ENCODE peak calls at places on chromosomes 3 and 15, in five cellular contexts. B is tibial nerve, J is left lung, W is neural progenitor cell, C is fibroblast of the aortic adventitia. R is an unnamed sample.

GRCh38 chr3:134370611-134371451 is 3.4 kb downstream of the AMOTL2 start:
- DNase-seq in B (no peak), J (peak), W (no peak), C (no peak), R (no peak)

GRCh38 chr15:37933685-37934084 is 755 bp upstream of the TMCO5A start:
- DNase-seq in B (no peak), J (no peak), W (no peak), C (peak), R (no peak)

GRCh38 chr15:47673343-47673761 is 44.0 kb upstream of the SEMA6D start:
- DNase-seq in B (peak), J (no peak), W (no peak), C (peak), R (no peak)

GRCh38 chr3:143955113-143955512 is 16.5 kb upstream of the DIPK2A start:
- DNase-seq in B (no peak), J (no peak), W (no peak), C (no peak), R (no peak)

GRCh38 chr3:52153389-52154096 is 680 bp downstream of the POC1A start:
- DNase-seq in B (no peak), J (peak), W (peak), C (peak), R (peak)

GRCh38 chr3:44265815-44266214 is 24.1 kb downstream of the TOPAZ1 start:
- DNase-seq in B (no peak), J (no peak), W (no peak), C (no peak), R (no peak)

GRCh38 chr3:78689378-78689777 is 1078.4 kb downstream of the ROBO1 start:
- DNase-seq in B (no peak), J (no peak), W (no peak), C (no peak), R (no peak)

GRCh38 chr3:54341811-54342210 is 219.5 kb downstream of the CACNA2D3 start:
- DNase-seq in B (no peak), J (no peak), W (no peak), C (no peak), R (peak)

GRCh38 chr3:170726976-170727661 is 141.2 kb upstream of the SLC7A14 start:
- DNase-seq in B (no peak), J (no peak), W (no peak), C (peak), R (no peak)

GRCh38 chr3:151395806-151396205 is 11.3 kb upstream of the P2RY12 start:
- DNase-seq in B (no peak), J (no peak), W (no peak), C (peak), R (no peak)

GRCh38 chr3:177574232-177574856 is 377.1 kb upstream of the TBL1XR1 start:
- DNase-seq in B (no peak), J (no peak), W (peak), C (peak), R (peak)

GRCh38 chr3:117184574-117184973 is 475.0 kb downstream of the TUSC7 start:
- DNase-seq in B (no peak), J (no peak), W (no peak), C (peak), R (no peak)

GRCh38 chr3:127012091-127012490 is 29.2 kb downstream of the PLXNA1 start:
- DNase-seq in B (no peak), J (no peak), W (no peak), C (peak), R (no peak)

GRCh38 chr15:40339621-40339945 is 1.2 kb downstream of the CCDC9B start:
- DNase-seq in B (no peak), J (no peak), W (no peak), C (no peak), R (no peak)

GRCh38 chr3:149224736-149225594 is 3.3 kb upstream of the CP start:
- DNase-seq in B (peak), J (no peak), W (no peak), C (peak), R (no peak)

GRCh38 chr3:90069748-90070147 is 962.3 kb downstream of the EPHA3 start:
- DNase-seq in B (no peak), J (no peak), W (peak), C (no peak), R (no peak)

GRCh38 chr3:69791111-69791510 is 51.8 kb downstream of the MITF start:
- DNase-seq in B (peak), J (peak), W (no peak), C (peak), R (no peak)

GRCh38 chr15:92165001-92165346 is 228.7 kb upstream of the ST8SIA2 start:
- DNase-seq in B (no peak), J (no peak), W (no peak), C (no peak), R (no peak)
- H3K4me3 ChIP-seq in B (no peak), J (no peak), W (no peak), C (no peak), R (no peak)

GRCh38 chr3:113054552-113054951 is 63.8 kb downstream of the GTPBP8 start:
- DNase-seq in B (no peak), J (no peak), W (no peak), C (peak), R (no peak)
- TF ChIP-seq CTCF in B (no peak), J (no peak), W (no peak), C (peak), R (no peak)

GRCh38 chr3:119637679-119638525 is 22.5 kb downstream of the POPDC2 start:
- DNase-seq in B (no peak), J (no peak), W (no peak), C (peak), R (no peak)
- H3K4me3 ChIP-seq in B (no peak), J (no peak), W (no peak), C (no peak), R (no peak)

GRCh38 chr3:71570453-71571038 is 13.0 kb downstream of the FOXP1 start:
- DNase-seq in B (no peak), J (no peak), W (no peak), C (peak), R (no peak)
- TF ChIP-seq CTCF in B (no peak), J (no peak), W (no peak), C (no peak), R (no peak)

DNA sequence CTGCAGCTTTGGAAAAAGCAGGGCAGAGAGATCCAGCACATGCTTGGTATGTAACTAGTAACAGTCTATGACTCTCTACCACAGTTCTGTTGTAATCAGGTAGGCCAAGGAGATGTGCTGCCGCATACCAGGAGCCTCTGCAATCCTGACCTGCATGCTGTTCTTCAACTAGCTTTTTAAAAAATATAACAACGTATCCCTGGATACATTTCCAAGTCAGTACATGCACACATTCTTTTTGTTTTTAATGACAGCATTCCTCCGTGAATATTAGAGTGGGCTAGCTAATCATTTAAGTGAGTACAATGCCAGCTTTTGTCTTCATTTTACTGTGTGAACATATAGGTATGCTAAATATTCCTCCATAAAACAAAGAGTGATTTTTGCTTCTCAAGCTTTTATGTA is 437.8 kb downstream of the RBMS3 start:
- DNase-seq in B (no peak), J (no peak), W (no peak), C (peak), R (no peak)
- H3K4me3 ChIP-seq in B (no peak), J (no peak), W (no peak), C (no peak), R (no peak)

DNA sequence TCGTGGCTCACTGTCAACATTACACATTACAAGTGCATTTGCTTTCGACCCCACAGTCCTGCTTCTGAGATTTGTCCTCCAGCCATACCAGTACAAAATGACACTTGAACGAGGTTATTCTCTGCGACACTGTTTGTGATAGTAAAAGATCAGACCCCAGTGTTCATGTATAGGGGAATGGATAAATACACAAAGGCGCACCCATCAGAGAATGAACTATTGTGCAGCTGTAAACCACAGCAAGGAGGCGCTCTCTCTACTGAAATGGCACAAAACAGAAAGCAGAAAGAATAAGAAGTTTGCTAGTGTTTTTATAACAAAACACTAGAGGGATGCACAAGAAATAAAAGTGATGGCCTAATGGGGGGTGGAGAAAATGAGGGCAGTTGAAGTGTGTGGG is 4.9 kb upstream of the CHSY1 start:
- DNase-seq in B (no peak), J (no peak), W (no peak), C (no peak), R (no peak)
- TF ChIP-seq CTCF in B (no peak), J (no peak), W (peak), C (peak), R (peak)